ENCODE peak calls at places on chromosomes 16 and 17, in four cellular contexts. One of them, this sample, is unnamed.
A peak's percentile ranks its signal among the peaks of the same experiment; 100 is the strongest.

GRCh38 chr16:17803625-17804410 is 333.1 kb upstream of the XYLT1 start:
- DNase-seq in NCI-H1092: no peak
- DNase-seq in H54: no peak
- DNase-seq in activated naive CD4-positive, alpha-beta T cell treated with anti-CD3 and anti-CD28 coated beads, Interleukin-2, amount 10 ng/mL, durations not matched to agents 7 days and 5 days: no peak
- DNase-seq in this sample: peak; percentile 41

GRCh38 chr17:67942810-67943209 is 53.5 kb downstream of the C17orf58 start:
- DNase-seq in NCI-H1092: no peak
- DNase-seq in H54: no peak
- DNase-seq in activated naive CD4-positive, alpha-beta T cell treated with anti-CD3 and anti-CD28 coated beads, Interleukin-2, amount 10 ng/mL, durations not matched to agents 7 days and 5 days: no peak
- DNase-seq in this sample: no peak

GRCh38 chr17:59341922-59342321 is 10.5 kb downstream of the YPEL2 start:
- DNase-seq in NCI-H1092: no peak
- DNase-seq in H54: no peak
- DNase-seq in activated naive CD4-positive, alpha-beta T cell treated with anti-CD3 and anti-CD28 coated beads, Interleukin-2, amount 10 ng/mL, durations not matched to agents 7 days and 5 days: no peak
- DNase-seq in this sample: no peak

GRCh38 chr16:72768611-72769010 is 279.3 kb downstream of the ZFHX3 start:
- DNase-seq in NCI-H1092: no peak
- DNase-seq in H54: no peak
- DNase-seq in activated naive CD4-positive, alpha-beta T cell treated with anti-CD3 and anti-CD28 coated beads, Interleukin-2, amount 10 ng/mL, durations not matched to agents 7 days and 5 days: no peak
- DNase-seq in this sample: no peak

GRCh38 chr17:9166678-9167077 is 145.4 kb downstream of the NTN1 start:
- DNase-seq in NCI-H1092: no peak
- DNase-seq in H54: no peak
- DNase-seq in activated naive CD4-positive, alpha-beta T cell treated with anti-CD3 and anti-CD28 coated beads, Interleukin-2, amount 10 ng/mL, durations not matched to agents 7 days and 5 days: no peak
- DNase-seq in this sample: no peak

GRCh38 chr16:86195863-86196630 is 297.1 kb downstream of the IRF8 start:
- DNase-seq in NCI-H1092: no peak
- DNase-seq in H54: no peak
- DNase-seq in activated naive CD4-positive, alpha-beta T cell treated with anti-CD3 and anti-CD28 coated beads, Interleukin-2, amount 10 ng/mL, durations not matched to agents 7 days and 5 days: no peak
- DNase-seq in this sample: peak; percentile 97

GRCh38 chr16:71709231-71709781 is 15.2 kb downstream of the PHLPP2 start:
- DNase-seq in NCI-H1092: no peak
- DNase-seq in H54: no peak
- DNase-seq in activated naive CD4-positive, alpha-beta T cell treated with anti-CD3 and anti-CD28 coated beads, Interleukin-2, amount 10 ng/mL, durations not matched to agents 7 days and 5 days: no peak
- DNase-seq in this sample: no peak

GRCh38 chr16:89581045-89581695 is 5.6 kb downstream of the CPNE7 start:
- DNase-seq in NCI-H1092: no peak
- DNase-seq in H54: peak; percentile 98
- DNase-seq in activated naive CD4-positive, alpha-beta T cell treated with anti-CD3 and anti-CD28 coated beads, Interleukin-2, amount 10 ng/mL, durations not matched to agents 7 days and 5 days: no peak
- DNase-seq in this sample: peak; percentile 96

GRCh38 chr16:62149646-62150045 is 113.4 kb upstream of the CDH8 start:
- DNase-seq in NCI-H1092: no peak
- DNase-seq in H54: no peak
- DNase-seq in activated naive CD4-positive, alpha-beta T cell treated with anti-CD3 and anti-CD28 coated beads, Interleukin-2, amount 10 ng/mL, durations not matched to agents 7 days and 5 days: no peak
- DNase-seq in this sample: no peak

GRCh38 chr16:181668-182021 is 1.4 kb downstream of the HBQ1 start:
- DNase-seq in NCI-H1092: no peak
- DNase-seq in H54: no peak
- DNase-seq in activated naive CD4-positive, alpha-beta T cell treated with anti-CD3 and anti-CD28 coated beads, Interleukin-2, amount 10 ng/mL, durations not matched to agents 7 days and 5 days: no peak
- DNase-seq in this sample: no peak

GRCh38 chr16:30698139-30698815 is 694 bp upstream of the SRCAP start:
- DNase-seq in NCI-H1092: peak; percentile 90
- DNase-seq in H54: peak; percentile 92
- DNase-seq in activated naive CD4-positive, alpha-beta T cell treated with anti-CD3 and anti-CD28 coated beads, Interleukin-2, amount 10 ng/mL, durations not matched to agents 7 days and 5 days: peak; percentile 100
- DNase-seq in this sample: peak; percentile 99

GRCh38 chr17:80619535-80620235 is 75.0 kb downstream of the RPTOR start:
- DNase-seq in NCI-H1092: no peak
- DNase-seq in H54: peak; percentile 75
- DNase-seq in activated naive CD4-positive, alpha-beta T cell treated with anti-CD3 and anti-CD28 coated beads, Interleukin-2, amount 10 ng/mL, durations not matched to agents 7 days and 5 days: no peak
- DNase-seq in this sample: peak; percentile 19

GRCh38 chr16:49527621-49528020 is 154.0 kb downstream of the C16orf78 start:
- DNase-seq in NCI-H1092: no peak
- DNase-seq in H54: no peak
- DNase-seq in activated naive CD4-positive, alpha-beta T cell treated with anti-CD3 and anti-CD28 coated beads, Interleukin-2, amount 10 ng/mL, durations not matched to agents 7 days and 5 days: no peak
- DNase-seq in this sample: no peak

GRCh38 chr16:7086842-7087616 is 245.6 kb upstream of the RBFOX1 start:
- DNase-seq in NCI-H1092: peak; percentile 7
- DNase-seq in H54: peak; percentile 2
- DNase-seq in activated naive CD4-positive, alpha-beta T cell treated with anti-CD3 and anti-CD28 coated beads, Interleukin-2, amount 10 ng/mL, durations not matched to agents 7 days and 5 days: no peak
- DNase-seq in this sample: no peak

GRCh38 chr16:66928702-66929388 is 3.5 kb upstream of the RRAD start:
- DNase-seq in NCI-H1092: no peak
- DNase-seq in H54: no peak
- DNase-seq in activated naive CD4-positive, alpha-beta T cell treated with anti-CD3 and anti-CD28 coated beads, Interleukin-2, amount 10 ng/mL, durations not matched to agents 7 days and 5 days: peak; percentile 66
- DNase-seq in this sample: no peak